ENCODE peak calls at places on chromosomes 12 and 14, in seven cellular contexts. X, K, V, J, W, O and M are unnamed samples. For H3K36me3, the result is how much of the 10 kb centered on the place peaks cover.

GRCh38 chr14:95679148-95679547 is 7.1 kb upstream of the TCL1B start:
- DNase-seq in X (no peak), K (no peak), V (no peak), J (no peak), W (no peak), O (no peak), M (no peak)

GRCh38 chr12:20829919-20830318 is 19.4 kb downstream of the SLCO1B3 start:
- DNase-seq in X (no peak), K (no peak), V (no peak), J (no peak), W (no peak), O (no peak), M (no peak)

GRCh38 chr14:68633131-68633991 is 159.5 kb downstream of the ZFP36L1 start:
- DNase-seq in X (no peak), K (no peak), V (peak), J (peak), W (no peak), O (no peak), M (peak)

GRCh38 chr12:42631507-42631906 is 42.0 kb upstream of the PRICKLE1 start:
- DNase-seq in X (no peak), K (no peak), V (no peak), J (no peak), W (no peak), O (no peak), M (no peak)

GRCh38 chr12:112978163-112979081 is at the start of gene OAS2:
- DNase-seq in X (peak), K (peak), V (peak), J (peak), W (peak), O (peak), M (peak)

GRCh38 chr12:51847830-51848727 is at the start of gene FIGNL2:
- DNase-seq in X (peak), K (peak), V (no peak), J (no peak), W (peak), O (peak), M (peak)

GRCh38 chr14:61659582-61659981 is 35.7 kb upstream of the HIF1A start:
- DNase-seq in X (no peak), K (no peak), V (no peak), J (no peak), W (no peak), O (no peak), M (no peak)

GRCh38 chr12:54932038-54932437 is 52.5 kb downstream of the TESPA1 start:
- DNase-seq in X (no peak), K (no peak), V (no peak), J (no peak), W (no peak), O (no peak), M (no peak)

GRCh38 chr14:77181124-77181602 is 435 bp upstream of the TMEM63C start:
- DNase-seq in X (no peak), K (no peak), V (no peak), J (no peak), W (no peak), O (no peak), M (no peak)

GRCh38 chr14:62308927-62309326 is 546.7 kb downstream of the SNAPC1 start:
- DNase-seq in X (no peak), K (no peak), V (no peak), J (no peak), W (no peak), O (no peak), M (no peak)

GRCh38 chr14:28742171-28742846 is 24.3 kb upstream of the FOXG1 start:
- DNase-seq in X (no peak), K (no peak), V (no peak), J (no peak), W (no peak), O (no peak), M (no peak)

GRCh38 chr14:92890830-92891598 is 31.9 kb upstream of the CHGA start:
- DNase-seq in X (no peak), K (no peak), V (no peak), J (no peak), W (no peak), O (no peak), M (no peak)

GRCh38 chr12:15045451-15045850 is 72.6 kb downstream of the PDE6H start:
- DNase-seq in X (no peak), K (no peak), V (no peak), J (no peak), W (no peak), O (no peak), M (no peak)

GRCh38 chr14:95948608-95949007 is 72.0 kb downstream of the TUNAR start:
- DNase-seq in X (peak), K (peak), V (no peak), J (no peak), W (no peak), O (no peak), M (no peak)

GRCh38 chr12:4540633-4541032 is 1.9 kb downstream of the RAD51AP1 start:
- DNase-seq in X (no peak), K (no peak), V (no peak), J (no peak), W (no peak), O (no peak), M (no peak)

GRCh38 chr14:92677087-92677668 is 71.2 kb downstream of the LGMN start:
- DNase-seq in X (no peak), K (no peak), V (peak), J (no peak), W (no peak), O (peak), M (no peak)

GRCh38 chr12:91852646-91853045 is 293.0 kb downstream of the BTG1 start:
- DNase-seq in X (no peak), K (no peak), V (no peak), J (no peak), W (no peak), O (no peak), M (no peak)

GRCh38 chr12:111404362-111405148 is 1.2 kb upstream of the SH2B3 start:
- DNase-seq in X (peak), K (peak), V (no peak), J (no peak), W (no peak), O (peak), M (no peak)

GRCh38 chr12:49279706-49280159 is 14.9 kb downstream of the TUBA1C start:
- DNase-seq in X (peak), K (peak), V (no peak), J (no peak), W (no peak), O (no peak), M (no peak)

GRCh38 chr14:21965042-21965441 is 291.4 kb upstream of the OR4E1 start:
- DNase-seq in X (no peak), K (no peak), V (no peak), J (no peak), W (no peak), O (no peak), M (no peak)

GRCh38 chr12:98721204-98721702 is 76.2 kb downstream of the APAF1 start:
- DNase-seq in X (no peak), K (no peak), V (no peak), J (no peak), W (no peak), O (no peak), M (no peak)

GRCh38 chr12:31645944-31646343 is 13.5 kb upstream of the ETFBKMT start:
- DNase-seq in X (no peak), K (no peak), V (no peak), J (no peak), W (no peak), O (no peak), M (no peak)

GRCh38 chr14:49679271-49679670 is 8.7 kb downstream of the POLE2 start:
- DNase-seq in X (no peak), K (no peak), V (no peak), J (no peak), W (no peak), O (no peak), M (no peak)

GRCh38 chr14:35161231-35161630 is 38.9 kb downstream of the PRORP start:
- DNase-seq in X (no peak), K (no peak), V (no peak), J (no peak), W (no peak), O (no peak), M (no peak)

GRCh38 chr12:132312516-132312915 is 16.9 kb downstream of the GALNT9 start:
- DNase-seq in X (no peak), K (no peak), V (no peak), J (no peak), W (no peak), O (peak), M (peak)

GRCh38 chr14:92692822-92693226 is 55.6 kb downstream of the LGMN start:
- DNase-seq in X (no peak), K (no peak), V (peak), J (no peak), W (no peak), O (peak), M (peak)

GRCh38 chr14:103123128-103123633 is at the start of gene TNFAIP2:
- DNase-seq in X (peak), K (peak), V (peak), J (no peak), W (no peak), O (peak), M (peak)

GRCh38 chr12:10454531-10454930 is 1.4 kb upstream of the KLRC1 start:
- DNase-seq in X (no peak), K (no peak), V (no peak), J (no peak), W (no peak), O (no peak), M (no peak)

GRCh38 chr12:110666892-110667291 is 22.0 kb downstream of the HVCN1 start:
- DNase-seq in X (no peak), K (no peak), V (no peak), J (no peak), W (no peak), O (peak), M (no peak)

GRCh38 chr12:63457857-63458256 is 210.4 kb downstream of the DPY19L2 start:
- DNase-seq in X (no peak), K (no peak), V (no peak), J (no peak), W (no peak), O (no peak), M (no peak)

GRCh38 chr14:94773682-94774211 is 3.8 kb upstream of the GSC start:
- DNase-seq in X (peak), K (peak), V (no peak), J (no peak), W (no peak), O (peak), M (no peak)

DNA sequence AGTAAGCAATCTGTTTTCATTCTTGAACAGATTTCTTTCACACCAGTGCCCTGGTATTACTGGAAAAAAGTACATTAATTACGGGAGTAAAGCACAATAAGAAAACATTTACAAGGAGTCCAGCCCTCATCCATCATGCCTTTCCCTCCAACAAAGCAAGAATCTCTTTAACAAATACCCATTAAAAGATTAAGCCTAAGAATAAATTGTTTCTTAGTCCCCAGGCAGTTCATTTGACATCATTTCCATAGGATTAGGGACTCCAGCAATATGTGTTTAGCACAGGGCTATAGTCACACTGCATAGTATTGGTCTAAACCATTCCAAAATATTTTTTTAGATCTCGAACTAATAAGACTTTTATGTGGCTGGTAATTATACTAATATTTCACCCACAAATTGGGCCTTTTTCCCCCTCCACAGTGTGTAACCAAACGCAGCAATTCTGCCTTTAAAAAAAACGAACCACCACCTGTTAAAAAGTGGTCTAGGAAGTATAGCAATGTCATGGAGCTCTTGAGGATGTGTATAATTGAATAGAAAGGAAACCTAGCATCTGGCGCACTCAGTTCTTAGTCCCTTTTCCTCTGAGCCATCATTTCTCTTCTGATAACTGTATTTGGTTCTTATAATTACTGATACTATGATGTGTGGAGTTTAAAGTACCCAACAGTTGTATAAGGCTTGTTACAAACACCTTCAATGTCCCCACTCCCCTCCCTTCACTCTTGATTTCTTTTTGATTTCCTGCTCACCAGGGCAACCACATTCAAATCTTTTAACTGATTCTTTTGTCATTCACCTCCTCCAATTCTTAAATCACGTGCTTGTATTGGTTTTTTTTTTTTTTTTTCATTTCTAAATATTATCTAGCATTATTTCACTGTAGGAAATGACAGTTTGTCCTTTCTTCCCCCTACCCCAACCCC is 138.7 kb downstream of the ETV6 start:
- DNase-seq in X (no peak), K (peak), V (no peak), J (no peak), W (no peak), O (no peak), M (no peak)
- H3K27ac ChIP-seq in X (no peak), K (peak), V (no peak), J (peak), W (peak), O (no peak), M (peak)

GRCh38 chr12:6818246-6819006 is 3.2 kb upstream of the GPR162 start:
- DNase-seq in X (peak), K (peak), V (no peak), J (no peak), W (peak), O (no peak), M (no peak)

GRCh38 chr12:6817662-6818157 is 3.9 kb upstream of the GPR162 start:
- DNase-seq in X (no peak), K (no peak), V (no peak), J (no peak), W (no peak), O (no peak), M (no peak)

GRCh38 chr12:6821271-6821673 is 349 bp upstream of the GPR162 start:
- DNase-seq in X (peak), K (peak), V (peak), J (peak), W (peak), O (peak), M (peak)

GRCh38 chr12:6820171-6820570 is 1.4 kb upstream of the GPR162 start:
- DNase-seq in X (no peak), K (peak), V (no peak), J (no peak), W (no peak), O (no peak), M (no peak)

GRCh38 chr12:6819069-6820030 is 2.3 kb upstream of the GPR162 start:
- DNase-seq in X (no peak), K (no peak), V (no peak), J (no peak), W (no peak), O (no peak), M (no peak)
- H3K36me3 ChIP-seq in X (under half), K (under half), V (under half), J (under half), W (under half), O (under half), M (under half)

GRCh38 chr12:1939745-1940607 is 21.5 kb upstream of the CACNA2D4 start:
- DNase-seq in X (peak), K (peak), V (peak), J (peak), W (peak), O (peak), M (peak)
- H3K27ac ChIP-seq in X (peak), K (no peak), V (no peak), J (peak), W (no peak), O (no peak), M (no peak)

DNA sequence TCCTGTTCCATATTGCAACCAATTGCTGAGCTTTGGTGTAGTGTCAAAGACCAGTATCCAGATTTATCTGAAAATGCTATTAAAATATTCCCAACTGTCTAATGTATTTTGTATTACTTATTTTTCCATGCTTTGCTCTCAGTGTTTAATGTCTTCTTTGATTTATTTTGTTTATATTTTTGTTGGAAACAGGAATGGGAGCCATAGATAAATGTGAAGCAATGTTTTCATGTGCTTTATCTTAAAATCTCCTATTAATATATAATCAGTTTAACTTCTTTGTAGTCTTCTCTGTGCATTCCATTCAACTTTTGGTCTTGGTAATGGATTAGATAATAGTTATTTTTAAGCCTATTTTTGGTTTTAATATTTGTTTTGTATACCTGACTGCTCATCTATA is 8.8 kb downstream of the RAP1B start:
- DNase-seq in X (no peak), K (no peak), V (no peak), J (no peak), W (no peak), O (no peak), M (no peak)
- H3K36me3 ChIP-seq in X (under half), K (under half), V (under half), J (under half), W (under half), O (under half), M (under half)

GRCh38 chr12:625998-626397 is 37.2 kb downstream of the NINJ2 start:
- DNase-seq in X (no peak), K (no peak), V (no peak), J (no peak), W (no peak), O (no peak), M (peak)

GRCh38 chr12:619346-619745 is 43.9 kb downstream of the NINJ2 start:
- DNase-seq in X (no peak), K (no peak), V (no peak), J (no peak), W (no peak), O (no peak), M (no peak)

GRCh38 chr12:623172-623864 is 39.9 kb downstream of the NINJ2 start:
- DNase-seq in X (peak), K (no peak), V (no peak), J (no peak), W (no peak), O (no peak), M (no peak)

GRCh38 chr12:623865-624372 is 39.3 kb downstream of the NINJ2 start:
- DNase-seq in X (peak), K (no peak), V (no peak), J (no peak), W (no peak), O (no peak), M (no peak)

GRCh38 chr12:622420-622819 is 40.8 kb downstream of the NINJ2 start:
- DNase-seq in X (no peak), K (no peak), V (no peak), J (no peak), W (no peak), O (no peak), M (no peak)
- H3K27ac ChIP-seq in X (no peak), K (no peak), V (no peak), J (peak), W (no peak), O (no peak), M (peak)

GRCh38 chr14:102044566-102044965 is 42.3 kb downstream of the HSP90AA1 start:
- DNase-seq in X (no peak), K (no peak), V (no peak), J (no peak), W (no peak), O (no peak), M (no peak)

GRCh38 chr14:102039157-102039556 is 47.7 kb downstream of the HSP90AA1 start:
- DNase-seq in X (no peak), K (no peak), V (no peak), J (no peak), W (no peak), O (peak), M (no peak)

GRCh38 chr14:102043251-102044025 is 43.4 kb downstream of the HSP90AA1 start:
- DNase-seq in X (no peak), K (no peak), V (no peak), J (no peak), W (no peak), O (no peak), M (peak)

GRCh38 chr14:102040153-102040552 is 46.7 kb downstream of the HSP90AA1 start:
- DNase-seq in X (no peak), K (no peak), V (no peak), J (no peak), W (no peak), O (no peak), M (no peak)

DNA sequence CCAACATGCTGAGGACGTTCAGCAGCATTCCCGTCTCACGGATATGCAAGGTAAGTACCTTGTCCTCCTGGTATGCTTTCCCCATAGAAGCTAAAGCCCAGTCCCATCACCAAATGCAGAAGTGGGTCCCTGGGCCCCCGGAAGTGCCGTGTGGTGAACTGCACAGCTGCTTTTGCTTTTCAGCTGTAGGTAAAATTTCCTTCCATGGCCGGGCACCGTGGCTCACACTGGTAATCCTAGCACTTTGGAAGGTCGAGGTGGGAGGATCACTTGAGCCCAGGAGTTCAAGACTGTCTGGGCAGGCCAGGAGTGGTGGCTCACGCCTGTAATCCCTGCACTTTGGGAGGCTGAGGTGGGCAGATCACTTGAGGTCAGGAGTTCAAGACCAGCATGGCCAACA is 44.1 kb downstream of the HSP90AA1 start:
- DNase-seq in X (no peak), K (no peak), V (no peak), J (no peak), W (no peak), O (no peak), M (no peak)
- H3K36me3 ChIP-seq in X (half or more), K (under half), V (under half), J (half or more), W (half or more), O (half or more), M (half or more)

GRCh38 chr12:48021485-48022179 is 17.4 kb upstream of the COL2A1 start:
- DNase-seq in X (peak), K (peak), V (no peak), J (no peak), W (no peak), O (no peak), M (no peak)
- H3K27ac ChIP-seq in X (no peak), K (peak), V (no peak), J (no peak), W (no peak), O (no peak), M (no peak)